ENCODE peak calls at places on chromosome 19, in four cellular contexts. O, R, S and Z are unnamed samples.
A peak's percentile ranks its signal among the peaks of the same experiment; 100 is the strongest.

GRCh38 chr19:54364775-54365257 is at the start of gene LAIR1:
- DNase-seq in S (no peak), O (no peak), R (no peak), Z (no peak)

GRCh38 chr19:21463449-21464105 is 41.8 kb upstream of the ZNF429 start:
- DNase-seq in S (no peak), R (no peak), O (peak; percentile 81), Z (peak; percentile 94)

GRCh38 chr19:18672606-18673337 is 10.7 kb upstream of the CRTC1 start:
- DNase-seq in R (no peak), O (no peak), S (no peak), Z (no peak)

GRCh38 chr19:52343548-52343947 is 7.5 kb downstream of the ZNF610 start:
- DNase-seq in R (peak; percentile 15), S (no peak), O (peak; percentile 84), Z (peak; percentile 63)

GRCh38 chr19:21910318-21910717 is 74.3 kb upstream of the ZNF43 start:
- DNase-seq in S (no peak), R (no peak), O (no peak), Z (no peak)

GRCh38 chr19:19110410-19111137 is 27.7 kb downstream of the TMEM161A start:
- DNase-seq in R (no peak), O (no peak), S (no peak), Z (no peak)

GRCh38 chr19:47824396-47824795 is 2.7 kb downstream of the CRX start:
- DNase-seq in O (no peak), S (no peak), R (no peak), Z (no peak)

GRCh38 chr19:17873661-17874422 is 2.1 kb downstream of the SLC5A5 start:
- DNase-seq in S (no peak), R (no peak), O (peak; percentile 91), Z (peak; percentile 75)

GRCh38 chr19:42076375-42076944 is 494 bp downstream of the ZNF574 start:
- DNase-seq in S (no peak), O (no peak), R (no peak), Z (no peak)

GRCh38 chr19:53509443-53509842 is 28.5 kb upstream of the ZNF331 start:
- DNase-seq in S (no peak), O (no peak), R (no peak), Z (no peak)

DNA sequence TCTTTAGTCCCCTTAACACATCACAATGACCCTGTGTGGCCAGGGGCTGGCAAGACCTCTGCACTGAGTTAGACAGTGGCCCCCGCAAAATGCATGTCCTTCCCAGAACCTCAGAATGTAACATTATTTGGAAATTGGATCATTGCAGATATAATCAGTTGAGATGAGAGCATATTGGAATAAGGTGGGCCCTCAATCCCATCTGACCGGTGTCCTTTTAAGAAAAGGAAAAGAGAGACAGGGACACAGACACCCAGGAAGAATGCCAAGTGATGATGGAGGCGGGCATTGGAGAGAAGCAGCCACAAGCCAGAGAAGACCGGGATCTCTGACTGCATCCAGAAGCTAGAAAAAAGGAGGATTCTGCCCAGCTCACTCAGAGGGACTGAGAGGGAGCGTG is 1.8 kb downstream of the FAM187B start:
- DNase-seq in O (no peak), R (no peak), S (no peak), Z (no peak)
- TF ChIP-seq SUZ12 in O (no peak), R (no peak), S (no peak), Z (no peak)

GRCh38 chr19:15294591-15294990 is 37.7 kb downstream of the BRD4 start:
- DNase-seq in R (no peak), O (no peak), S (no peak), Z (no peak)
- H3K4me1 ChIP-seq in R (peaks cover 96% of the 10 kb centered on the region), O (peaks cover 26% of the 10 kb centered on the region), S (peaks cover 49% of the 10 kb centered on the region), Z (peaks cover 25% of the 10 kb centered on the region)

GRCh38 chr19:4343845-4344713 is 717 bp downstream of the MPND start:
- DNase-seq in O (no peak), R (no peak), S (no peak), Z (no peak)
- H3K9ac ChIP-seq in O (no peak overlapping the region), R (peak overlapping the region; percentile 73), S (peak overlapping the region; percentile 32), Z (peak overlapping the region; percentile 77)

GRCh38 chr19:9309974-9310446 is 372 bp upstream of the ZNF699 start:
- DNase-seq in S (no peak), O (peak; percentile 97), R (no peak), Z (peak; percentile 94)
- TF ChIP-seq SUZ12 in S (no peak), O (no peak), R (no peak), Z (no peak)

GRCh38 chr19:10667867-10668266 is 13.7 kb downstream of the ILF3 start:
- DNase-seq in R (no peak), S (no peak), O (no peak), Z (no peak)

GRCh38 chr19:10662384-10663251 is 8.5 kb downstream of the ILF3 start:
- DNase-seq in S (no peak), R (no peak), O (no peak), Z (no peak)

GRCh38 chr19:10660346-10660745 is 6.2 kb downstream of the ILF3 start:
- DNase-seq in R (no peak), O (no peak), S (no peak), Z (no peak)

GRCh38 chr19:10661946-10662345 is 7.8 kb downstream of the ILF3 start:
- DNase-seq in O (no peak), S (no peak), R (no peak), Z (no peak)
- H3K4me1 ChIP-seq in O (no peaks in the 10 kb centered on the region), S (peaks cover 30% of the 10 kb centered on the region), R (peaks cover 55% of the 10 kb centered on the region), Z (peaks cover 7% of the 10 kb centered on the region)

DNA sequence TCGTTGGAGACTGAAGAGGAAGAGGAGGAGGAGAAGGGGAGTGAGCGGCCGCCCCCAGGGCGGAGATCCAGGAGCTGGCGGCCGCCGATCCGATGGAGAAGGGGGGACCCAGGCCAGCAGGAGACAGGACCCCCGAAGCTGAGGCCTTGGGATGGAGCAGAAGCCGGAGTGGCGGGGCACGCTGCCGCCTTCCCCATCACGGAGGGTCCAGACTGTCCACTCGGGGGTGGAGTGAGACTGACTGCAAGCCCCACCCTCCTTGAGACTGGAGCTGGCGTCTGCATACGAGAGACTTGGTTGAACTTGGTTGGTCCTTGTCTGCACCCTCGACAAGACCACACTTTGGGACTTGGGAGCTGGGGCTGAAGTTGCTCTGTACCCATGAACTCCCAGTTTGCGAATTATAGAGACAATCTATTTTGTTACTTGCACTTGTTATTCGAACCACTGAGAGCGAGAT is 1.8 kb downstream of the GADD45B start:
- DNase-seq in O (no peak), R (no peak), S (no peak), Z (no peak)
- H3K9ac ChIP-seq in O (no peak overlapping the region), R (peak overlapping the region; percentile 91), S (peak overlapping the region; percentile 96), Z (peak overlapping the region; percentile 87)

GRCh38 chr19:36140289-36141038 is 598 bp downstream of the CAPNS1 start:
- DNase-seq in S (no peak), R (peak; percentile 53), O (peak; percentile 72), Z (no peak)

GRCh38 chr19:36142046-36142445 is 2.2 kb downstream of the CAPNS1 start:
- DNase-seq in O (no peak), S (no peak), R (no peak), Z (no peak)

GRCh38 chr19:36142496-36142895 is 2.6 kb downstream of the CAPNS1 start:
- DNase-seq in R (no peak), O (no peak), S (no peak), Z (no peak)

GRCh38 chr19:36141039-36141914 is 1.4 kb downstream of the CAPNS1 start:
- DNase-seq in S (peak; percentile 53), O (peak; percentile 99), R (peak; percentile 73), Z (peak; percentile 64)

GRCh38 chr19:36144624-36145023 is 4.8 kb downstream of the CAPNS1 start:
- DNase-seq in S (no peak), O (no peak), R (no peak), Z (no peak)
- TF ChIP-seq SUZ12 in S (no peak), O (no peak), R (no peak), Z (no peak)

GRCh38 chr19:13019330-13019729 is 24.1 kb downstream of the NFIX start:
- DNase-seq in S (no peak), O (no peak), R (no peak), Z (no peak)

GRCh38 chr19:13022111-13022858 is 27.0 kb downstream of the NFIX start:
- DNase-seq in O (no peak), S (no peak), R (no peak), Z (no peak)

GRCh38 chr19:13018037-13018914 is 23.0 kb downstream of the NFIX start:
- DNase-seq in S (no peak), O (no peak), R (no peak), Z (no peak)

GRCh38 chr19:13017306-13018036 is 22.2 kb downstream of the NFIX start:
- DNase-seq in R (no peak), S (no peak), O (peak; percentile 65), Z (no peak)

GRCh38 chr19:13020002-13020414 is 24.7 kb downstream of the NFIX start:
- DNase-seq in S (no peak), O (peak; percentile 81), R (no peak), Z (peak; percentile 71)
- H3K4me1 ChIP-seq in S (peaks cover 16% of the 10 kb centered on the region), O (peaks cover 34% of the 10 kb centered on the region), R (peaks cover 58% of the 10 kb centered on the region), Z (peaks cover 20% of the 10 kb centered on the region)

GRCh38 chr19:33302175-33302973 is at the start of gene CEBPA:
- DNase-seq in S (no peak), R (peak; percentile 78), O (peak; percentile 84), Z (peak; percentile 70)

GRCh38 chr19:33304760-33305647 is 2.7 kb upstream of the CEBPA start:
- DNase-seq in R (peak; percentile 56), S (no peak), O (no peak), Z (no peak)

GRCh38 chr19:33306191-33306590 is 3.9 kb upstream of the CEBPA start:
- DNase-seq in R (no peak), O (no peak), S (no peak), Z (no peak)

GRCh38 chr19:33302974-33303790 is 848 bp upstream of the CEBPA start:
- DNase-seq in R (no peak), S (no peak), O (peak; percentile 70), Z (no peak)

GRCh38 chr19:33303791-33304759 is 1.7 kb upstream of the CEBPA start:
- DNase-seq in R (no peak), S (no peak), O (no peak), Z (no peak)
- H3K9ac ChIP-seq in R (peak overlapping the region; percentile 89), S (no peak overlapping the region), O (no peak overlapping the region), Z (peak overlapping the region; percentile 87)